ENCODE peak calls at places on chromosomes 11 and 22, in four cellular contexts. C is HEK293T, I is HepG2, H is K562. J is an unnamed sample.

GRCh38 chr11:126843096-126843495 is 157.5 kb downstream of the KIRREL3 start:
- DNase-seq in H (no peak), I (no peak), C (no peak), J (no peak)

GRCh38 chr11:108007819-108008218 is 879 bp upstream of the CUL5 start:
- DNase-seq in C (no peak), H (no peak), I (no peak), J (no peak)

GRCh38 chr11:103488021-103488420 is 378.8 kb downstream of the DYNC2H1 start:
- DNase-seq in C (no peak), H (no peak), I (no peak), J (no peak)

GRCh38 chr11:27563201-27563600 is 56.6 kb upstream of the LIN7C start:
- DNase-seq in H (no peak), C (no peak), I (no peak), J (no peak)

GRCh38 chr22:39175127-39176066 is 22.9 kb upstream of the CBX7 start:
- DNase-seq in C (no peak), H (no peak), I (no peak), J (no peak)

GRCh38 chr11:74417860-74418508 is 19.8 kb upstream of the PGM2L1 start:
- DNase-seq in H (no peak), I (no peak), C (no peak), J (no peak)

GRCh38 chr11:102626686-102627085 is 1.6 kb upstream of the MMP20 start:
- DNase-seq in H (no peak), I (no peak), C (no peak), J (no peak)

GRCh38 chr22:44130076-44130711 is 50.5 kb upstream of the PARVG start:
- DNase-seq in I (no peak), C (no peak), H (no peak), J (no peak)

GRCh38 chr22:27116295-27116694 is 458.9 kb downstream of the MIAT start:
- DNase-seq in H (no peak), C (no peak), I (no peak), J (no peak)

GRCh38 chr22:23553438-23553837 is 26.7 kb downstream of the IGLL1 start:
- DNase-seq in I (no peak), C (no peak), H (no peak), J (no peak)

GRCh38 chr11:38019072-38019775 is 1421.2 kb upstream of the RAG2 start:
- DNase-seq in I (peak; percentile 0), C (no peak), H (no peak), J (peak; percentile 10)

GRCh38 chr11:7600205-7600775 is 73.0 kb downstream of the CYB5R2 start:
- DNase-seq in C (no peak), H (no peak), I (peak; percentile 89), J (no peak)

GRCh38 chr11:133934599-133935550 is 21.9 kb downstream of the IGSF9B start:
- DNase-seq in I (peak; percentile 38), C (no peak), H (peak; percentile 33), J (no peak)

GRCh38 chr11:65434667-65435179 is 12.1 kb downstream of the NEAT1 start:
- DNase-seq in I (no peak), H (no peak), C (no peak), J (no peak)

GRCh38 chr22:49587987-49588386 is 239.7 kb downstream of the BRD1 start:
- DNase-seq in C (no peak), I (no peak), H (no peak), J (peak; percentile 9)

GRCh38 chr11:28836285-28837081 is 728.3 kb downstream of the METTL15 start:
- DNase-seq in H (no peak), C (no peak), I (peak; percentile 90), J (no peak)

GRCh38 chr11:77299528-77299993 is 1.9 kb downstream of the GDPD4 start:
- DNase-seq in I (peak; percentile 84), C (no peak), H (peak; percentile 37), J (no peak)
- TF ChIP-seq ELF4 in I (no peak), C (no peak), H (no peak), J (no peak)

DNA sequence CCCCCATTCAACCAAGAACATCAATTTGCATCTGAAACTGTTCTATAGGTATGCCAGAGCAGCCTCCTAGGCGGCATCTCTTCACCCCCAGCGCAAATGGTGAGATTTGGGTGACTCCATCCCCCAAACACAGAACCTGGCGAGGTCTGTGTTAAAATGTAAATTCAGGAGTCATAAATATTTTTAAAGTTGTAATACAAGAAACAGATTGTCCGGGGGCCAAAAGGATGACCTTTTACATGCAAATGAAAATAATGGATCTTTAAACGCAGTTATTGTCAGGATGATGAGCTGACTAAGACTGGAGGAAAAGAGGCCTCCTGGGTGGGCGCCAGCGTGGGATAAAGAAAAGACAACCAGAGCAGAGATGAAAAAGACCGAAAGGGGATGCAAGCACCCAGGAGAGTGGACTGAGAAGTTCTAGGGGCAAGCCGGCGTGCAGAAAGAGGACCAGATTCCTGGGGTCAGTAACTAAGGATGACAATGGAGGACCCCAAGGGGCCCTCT is 16.0 kb upstream of the ADA2 start:
- DNase-seq in I (no peak), H (no peak), C (no peak), J (peak; percentile 60)
- TF ChIP-seq ELF4 in I (no peak), H (no peak), C (no peak), J (no peak)

DNA sequence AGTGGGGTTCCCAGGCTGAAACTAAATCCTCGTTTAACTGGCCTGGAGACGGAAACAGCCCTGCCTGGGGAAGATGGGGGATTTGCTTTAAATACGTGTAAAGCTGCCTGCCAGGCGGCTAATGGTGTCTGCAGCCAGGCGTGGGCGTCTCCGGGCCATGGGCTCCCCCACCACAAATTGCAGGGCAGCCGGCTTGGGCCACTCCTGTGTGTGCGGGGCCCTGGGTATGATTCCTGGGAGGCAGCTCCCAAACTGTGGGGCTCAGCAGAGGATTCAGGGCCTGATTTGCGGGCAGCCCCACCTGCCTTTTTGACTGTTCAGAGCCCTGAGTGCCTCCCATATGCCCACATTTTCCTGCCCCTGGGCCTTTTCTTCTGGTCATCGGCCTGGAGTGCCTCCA is 110.6 kb downstream of the KCNQ1 start:
- DNase-seq in C (no peak), I (no peak), H (no peak), J (peak; percentile 9)
- TF ChIP-seq ELF4 in C (no peak), I (no peak), H (no peak), J (no peak)

DNA sequence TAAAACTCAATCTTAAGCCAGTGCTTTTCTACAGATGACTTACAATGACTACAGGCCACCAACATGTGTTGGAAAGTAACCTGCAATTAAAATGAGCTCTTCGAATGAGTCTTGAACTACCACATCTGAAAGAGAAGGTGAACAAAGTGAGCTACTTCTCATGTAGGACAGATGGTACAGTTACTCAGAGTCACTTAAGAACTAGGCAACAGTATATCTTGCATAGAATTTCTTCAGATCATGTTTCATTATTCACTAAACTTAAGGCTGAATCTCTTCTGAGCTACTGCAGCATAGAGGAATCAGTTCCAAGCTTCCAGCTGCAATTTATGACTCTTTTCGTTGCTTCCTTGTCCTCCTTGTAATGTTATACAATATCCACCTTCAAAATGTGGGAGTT is 270.9 kb downstream of the TTC28 start:
- DNase-seq in I (no peak), C (no peak), H (no peak), J (no peak)
- TF ChIP-seq ELF4 in I (no peak), C (no peak), H (no peak), J (no peak)

DNA sequence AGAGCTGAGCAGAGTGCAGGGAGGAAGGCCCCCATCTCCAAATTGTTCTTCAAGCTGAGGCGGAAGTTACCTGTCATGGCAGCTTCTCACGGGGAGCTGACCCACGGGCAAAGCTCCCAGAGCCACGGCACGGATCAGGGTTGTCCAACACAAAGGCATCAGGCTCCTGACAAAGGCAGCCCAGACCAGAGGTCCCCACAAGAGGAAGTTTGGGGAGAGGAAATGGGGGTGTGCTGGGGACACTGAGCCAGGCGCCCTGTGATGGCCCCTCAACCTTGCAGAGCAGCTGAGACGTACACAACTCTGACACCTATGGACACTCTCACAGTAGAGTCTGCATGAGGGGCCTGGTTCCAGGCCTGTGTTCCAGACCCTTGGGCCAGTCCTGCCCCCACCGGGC is 95.6 kb downstream of the CTTN start:
- DNase-seq in I (no peak), H (no peak), C (no peak), J (no peak)
- TF ChIP-seq ELF4 in I (no peak), H (no peak), C (no peak), J (no peak)

DNA sequence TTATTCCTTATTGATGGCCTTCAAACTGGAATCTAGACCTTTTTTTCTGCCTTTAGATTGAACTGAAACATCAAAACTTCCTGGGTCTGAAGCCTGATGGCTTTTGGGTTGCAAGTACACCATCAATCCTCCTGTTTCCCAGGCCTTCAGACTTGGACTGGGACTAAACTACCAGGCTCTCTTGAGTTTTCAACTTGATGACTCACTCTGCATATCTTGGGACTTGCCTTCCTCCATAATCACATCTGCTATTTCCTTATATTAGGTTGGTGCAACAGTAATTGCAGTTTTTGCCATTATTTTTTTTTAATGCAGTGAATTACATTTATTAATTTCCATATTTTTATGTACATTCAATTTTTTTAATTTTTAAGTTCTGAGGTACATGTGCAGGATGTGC is 7.0 kb downstream of the OR51B5 start:
- DNase-seq in H (no peak), I (no peak), C (no peak), J (no peak)
- TF ChIP-seq ELF4 in H (no peak), I (no peak), C (no peak), J (no peak)